ENCODE peak calls at places on chromosomes 3 and 15, in five cellular contexts. Q, M, W, X and L are unnamed samples.
A peak's percentile ranks its signal among the peaks of the same experiment; 100 is the strongest.

GRCh38 chr15:49627407-49627877 is 6.6 kb downstream of the DTWD1 start:
- DNase-seq in Q (no peak), M (peak; percentile 56), W (peak; percentile 96), X (no peak), L (no peak)

GRCh38 chr3:62051506-62051905 is 321.8 kb downstream of the FEZF2 start:
- DNase-seq in Q (no peak), M (peak; percentile 27), W (peak; percentile 24), X (no peak), L (peak; percentile 70)

GRCh38 chr3:187587012-187587544 is 83.1 kb downstream of the SST start:
- DNase-seq in Q (no peak), M (no peak), W (no peak), X (no peak), L (no peak)

GRCh38 chr3:177893321-177893720 is 642.9 kb upstream of the KCNMB2 start:
- DNase-seq in Q (no peak), M (peak; percentile 3), W (no peak), X (no peak), L (no peak)

GRCh38 chr15:51869074-51869425 is 39.6 kb downstream of the TMOD3 start:
- DNase-seq in Q (no peak), M (peak; percentile 85), W (peak; percentile 91), X (no peak), L (peak; percentile 78)

GRCh38 chr15:88258021-88258641 is 1.6 kb upstream of the NTRK3 start:
- DNase-seq in Q (peak; percentile 66), M (peak; percentile 16), W (no peak), X (no peak), L (no peak)

GRCh38 chr3:21142949-21143348 is 608.1 kb downstream of the ZNF385D start:
- DNase-seq in Q (no peak), M (no peak), W (no peak), X (no peak), L (no peak)

GRCh38 chr3:77885381-77885780 is 845.5 kb downstream of the ROBO2 start:
- DNase-seq in Q (no peak), M (no peak), W (no peak), X (no peak), L (no peak)

GRCh38 chr15:99682455-99682854 is 50.8 kb downstream of the LYSMD4 start:
- DNase-seq in Q (no peak), M (no peak), W (peak; percentile 95), X (no peak), L (no peak)

GRCh38 chr3:48795997-48796732 is 51.5 kb downstream of the PRKAR2A start:
- DNase-seq in Q (no peak), M (no peak), W (no peak), X (no peak), L (no peak)

GRCh38 chr3:5376761-5377160 is 189.3 kb downstream of the EDEM1 start:
- DNase-seq in Q (no peak), M (no peak), W (no peak), X (no peak), L (peak; percentile 56)

GRCh38 chr3:62184559-62184958 is 188.8 kb downstream of the FEZF2 start:
- DNase-seq in Q (peak; percentile 35), M (no peak), W (no peak), X (no peak), L (no peak)

DNA sequence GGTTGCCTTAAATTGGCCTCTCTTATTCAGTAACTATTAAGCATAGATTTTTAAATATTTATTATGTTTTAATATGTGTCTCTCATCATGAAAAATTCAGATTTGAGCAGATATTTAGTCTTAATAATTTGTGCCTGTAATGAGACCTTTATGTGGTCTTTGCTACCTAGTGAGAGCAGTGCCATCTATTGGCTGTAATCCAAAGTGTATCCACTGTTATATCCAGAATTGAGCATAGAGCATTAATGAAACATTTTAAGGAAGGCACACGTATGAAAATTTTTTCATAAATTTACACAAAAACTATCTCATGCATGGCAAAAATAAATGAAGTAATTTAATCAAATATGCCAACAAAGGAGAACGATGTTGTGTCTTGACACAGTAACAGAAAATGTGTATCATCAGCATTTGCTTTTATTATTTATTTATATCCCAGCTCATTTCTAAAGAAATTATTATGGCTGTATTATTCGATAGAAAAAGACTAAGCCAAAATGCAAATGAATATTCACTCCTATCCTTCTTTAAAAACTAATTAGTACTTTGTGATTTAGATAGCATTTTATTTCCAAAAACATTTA is 203.5 kb downstream of the RSRC1 start:
- DNase-seq in Q (no peak), M (peak; percentile 39), W (peak; percentile 7), X (no peak), L (no peak)
- TF ChIP-seq POLR2A in Q (no peak), M (no peak), W (no peak), X (no peak), L (no peak)

DNA sequence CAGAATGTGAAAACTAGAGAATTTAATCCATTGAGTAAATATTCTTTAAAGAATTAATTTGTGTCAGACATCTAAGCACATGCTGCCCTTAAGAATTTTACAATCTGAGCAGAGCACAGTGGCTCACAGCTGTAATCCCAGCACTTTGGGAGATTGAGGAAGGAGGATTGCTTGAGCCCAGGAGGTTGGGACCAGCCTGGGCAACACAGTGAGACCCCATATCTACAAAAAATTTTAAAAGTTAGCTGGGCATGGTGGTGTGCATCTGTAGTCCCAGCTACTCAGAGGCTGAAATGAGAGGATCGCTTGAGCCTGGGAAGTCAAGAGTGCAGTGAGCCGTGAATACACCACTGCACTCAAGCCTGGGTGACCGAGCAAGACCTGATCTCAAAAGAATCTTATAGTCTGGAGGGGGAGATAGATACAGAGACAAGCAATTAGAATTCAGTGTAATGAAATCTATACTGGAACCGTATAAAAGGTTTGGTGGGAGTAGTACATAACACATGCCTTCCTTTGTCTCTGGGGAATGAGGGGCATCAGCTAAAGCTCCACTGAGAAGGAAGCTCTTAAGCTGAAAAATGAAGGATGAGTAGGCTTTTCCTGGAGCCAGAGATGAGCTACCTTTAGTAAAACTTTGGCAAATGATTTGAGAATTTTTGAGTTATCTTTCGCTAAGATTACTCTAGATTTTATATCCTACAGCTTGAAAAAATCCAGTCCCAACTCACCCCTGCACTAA is 21.3 kb downstream of the ATP11B start:
- DNase-seq in Q (no peak), M (no peak), W (no peak), X (no peak), L (no peak)
- H3K27ac ChIP-seq in Q (no peak overlapping the region), M (no peak overlapping the region), W (no peak overlapping the region), X (no peak overlapping the region), L (no peak overlapping the region)

GRCh38 chr3:131026321-131027151 is at the start of the genes ASTE1 and NEK11:
- DNase-seq in Q (peak; percentile 93), M (peak; percentile 49), W (peak; percentile 73), X (peak; percentile 85), L (peak; percentile 95)
- TF ChIP-seq POLR2A in Q (peak; percentile 51), M (peak; percentile 36), W (peak; percentile 70), X (peak; percentile 46), L (peak; percentile 74)

GRCh38 chr3:12335421-12335820 is 46.6 kb downstream of the PPARG start:
- DNase-seq in Q (no peak), M (no peak), W (no peak), X (no peak), L (no peak)
- H3K27ac ChIP-seq in Q (no peak overlapping the region), M (no peak overlapping the region), W (no peak overlapping the region), X (no peak overlapping the region), L (no peak overlapping the region)

GRCh38 chr15:90232941-90233700 is 620 bp downstream of the CIB1 start:
- DNase-seq in Q (peak; percentile 63), M (no peak), W (peak; percentile 26), X (no peak), L (peak; percentile 90)

GRCh38 chr15:90230071-90230494 is 3.7 kb downstream of the CIB1 start:
- DNase-seq in Q (peak; percentile 77), M (no peak), W (no peak), X (no peak), L (peak; percentile 78)

GRCh38 chr15:90232196-90232595 is 1.5 kb downstream of the CIB1 start:
- DNase-seq in Q (no peak), M (no peak), W (no peak), X (no peak), L (peak; percentile 63)

GRCh38 chr15:90230610-90231009 is 3.1 kb downstream of the CIB1 start:
- DNase-seq in Q (no peak), M (no peak), W (no peak), X (no peak), L (no peak)

DNA sequence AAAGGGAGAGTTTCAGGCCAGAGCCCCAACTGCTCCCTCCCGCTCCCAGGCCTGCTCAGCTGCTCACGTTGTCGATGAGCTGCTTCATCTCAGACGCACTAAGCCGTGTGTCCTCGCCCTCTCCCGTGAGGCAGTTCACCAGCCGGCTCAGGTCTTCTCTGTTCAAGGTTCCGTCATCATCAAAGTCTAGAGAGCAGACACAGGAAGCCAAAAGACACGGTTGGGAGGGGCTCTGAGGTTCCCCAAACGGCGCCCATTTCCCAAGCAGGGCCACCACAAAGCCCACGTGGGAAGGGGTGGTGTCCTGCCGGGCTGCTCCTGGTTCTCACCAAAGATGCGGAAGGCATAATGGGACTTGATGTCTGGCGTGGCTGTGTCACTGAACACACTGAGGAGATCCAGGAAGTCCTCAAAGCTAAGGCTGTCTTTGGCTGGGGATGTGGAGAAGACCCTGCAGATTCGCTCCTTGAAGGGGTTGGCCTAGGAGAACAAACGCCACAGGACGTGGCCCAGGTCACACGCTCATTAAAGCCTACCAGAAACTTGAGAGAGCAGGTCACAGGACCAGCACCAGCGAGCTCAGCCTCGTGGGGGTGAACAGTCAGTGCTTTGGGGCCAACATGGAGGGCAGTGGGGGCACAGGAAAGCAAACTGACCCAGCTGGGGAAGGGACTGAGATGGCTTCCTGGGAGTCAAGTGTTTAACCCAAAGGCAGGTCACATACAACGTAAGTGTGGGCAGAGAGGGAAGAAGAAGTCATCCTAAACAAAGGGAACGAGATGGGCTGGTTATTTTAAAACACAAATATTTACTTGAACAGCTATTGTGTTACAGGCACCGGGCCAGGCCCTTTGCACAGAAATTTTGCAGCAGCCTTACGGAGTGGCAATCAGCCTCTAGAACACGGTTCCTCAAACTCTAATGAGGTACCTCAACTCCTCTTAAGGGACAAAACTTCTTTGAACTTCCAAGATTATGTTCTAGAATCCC is 2.4 kb downstream of the CIB1 start:
- DNase-seq in Q (no peak), M (no peak), W (no peak), X (no peak), L (peak; percentile 61)
- TF ChIP-seq POLR2A in Q (no peak), M (no peak), W (no peak), X (no peak), L (peak; percentile 17)

GRCh38 chr3:112083239-112083638 is 3.0 kb upstream of the C3orf52 start:
- DNase-seq in Q (no peak), M (no peak), W (no peak), X (no peak), L (no peak)
- H3K27ac ChIP-seq in Q (peak overlapping the region; percentile 42), M (no peak overlapping the region), W (no peak overlapping the region), X (no peak overlapping the region), L (no peak overlapping the region)